ENCODE peak calls at places on chromosomes 5 and 9, in five cellular contexts. U is body of pancreas, T is fibroblast of the aortic adventitia, M is upper lobe of right lung, G is neural crest cell. R is an unnamed sample.

GRCh38 chr5:170269579-170269978 is 28.0 kb downstream of the LCP2 start:
- DNase-seq in U (no peak), T (no peak), M (no peak), G (no peak), R (no peak)

GRCh38 chr5:52728686-52729085 is 59.0 kb upstream of the ITGA1 start:
- DNase-seq in U (no peak), T (no peak), M (no peak), G (no peak), R (no peak)

GRCh38 chr9:18296702-18297531 is 177.0 kb upstream of the ADAMTSL1 start:
- DNase-seq in U (no peak), T (peak), M (no peak), G (no peak), R (no peak)

GRCh38 chr5:122846051-122846567 is 696 bp downstream of the SNX24 start:
- DNase-seq in U (no peak), T (peak), M (no peak), G (no peak), R (no peak)

GRCh38 chr5:146860213-146860891 is 18.2 kb downstream of the PPP2R2B start:
- DNase-seq in U (no peak), T (no peak), M (no peak), G (no peak), R (no peak)

GRCh38 chr5:159874308-159874707 is 42.0 kb upstream of the ADRA1B start:
- DNase-seq in U (no peak), T (no peak), M (no peak), G (no peak), R (no peak)

GRCh38 chr5:72187388-72188070 is 80.3 kb downstream of the MAP1B start:
- DNase-seq in U (no peak), T (no peak), M (no peak), G (no peak), R (no peak)

GRCh38 chr9:126376903-126377342 is 50.3 kb downstream of the MVB12B start:
- DNase-seq in U (no peak), T (no peak), M (no peak), G (peak), R (no peak)

GRCh38 chr5:65562731-65563701 is at the start of the genes CENPK and PPWD1:
- DNase-seq in U (peak), T (peak), M (peak), G (peak), R (peak)

GRCh38 chr9:37515620-37516258 is 30.0 kb downstream of the POLR1E start:
- DNase-seq in U (no peak), T (no peak), M (peak), G (no peak), R (no peak)

GRCh38 chr5:135551593-135552447 is 16.1 kb upstream of the NEUROG1 start:
- DNase-seq in U (peak), T (peak), M (no peak), G (peak), R (peak)

GRCh38 chr5:107248065-107248695 is 422.6 kb downstream of the EFNA5 start:
- DNase-seq in U (peak), T (peak), M (no peak), G (peak), R (peak)

GRCh38 chr9:4984171-4984570 is 901 bp upstream of the JAK2 start:
- DNase-seq in U (no peak), T (no peak), M (no peak), G (no peak), R (no peak)

GRCh38 chr9:124291801-124292396 is 34.1 kb downstream of the NEK6 start:
- DNase-seq in U (no peak), T (no peak), M (no peak), G (no peak), R (no peak)

GRCh38 chr5:1552469-1553255 is 28.9 kb upstream of the LPCAT1 start:
- DNase-seq in U (no peak), T (peak), M (peak), G (peak), R (no peak)

GRCh38 chr5:174355208-174355612 is 309.7 kb downstream of the NSG2 start:
- DNase-seq in U (no peak), T (peak), M (no peak), G (no peak), R (no peak)

GRCh38 chr5:171842006-171842776 is 56.6 kb downstream of the SMIM23 start:
- DNase-seq in U (no peak), T (peak), M (no peak), G (no peak), R (no peak)

GRCh38 chr5:41193462-41194166 is 19.7 kb downstream of the C6 start:
- DNase-seq in U (peak), T (peak), M (peak), G (no peak), R (no peak)

GRCh38 chr9:109251080-109251775 is 69.6 kb downstream of the EPB41L4B start:
- DNase-seq in U (peak), T (peak), M (peak), G (no peak), R (no peak)

GRCh38 chr5:174453690-174454089 is 270.7 kb upstream of the MSX2 start:
- DNase-seq in U (no peak), T (no peak), M (no peak), G (no peak), R (no peak)

GRCh38 chr5:175657593-175658271 is at the start of gene HRH2:
- DNase-seq in U (no peak), T (no peak), M (no peak), G (peak), R (peak)

GRCh38 chr5:133433133-133433532 is 179.2 kb downstream of the FSTL4 start:
- DNase-seq in U (no peak), T (no peak), M (no peak), G (no peak), R (no peak)

GRCh38 chr5:134099288-134099872 is 15.1 kb upstream of the TCF7 start:
- DNase-seq in U (no peak), T (no peak), M (no peak), G (no peak), R (no peak)

GRCh38 chr9:69264526-69264925 is 60.5 kb upstream of the ENTREP1 start:
- DNase-seq in U (no peak), T (no peak), M (peak), G (no peak), R (no peak)

GRCh38 chr9:132516301-132516700 is 66.1 kb upstream of the BARHL1 start:
- DNase-seq in U (no peak), T (no peak), M (no peak), G (no peak), R (no peak)

GRCh38 chr9:133737071-133737773 is 930 bp downstream of the SARDH start:
- DNase-seq in U (peak), T (no peak), M (peak), G (no peak), R (no peak)

GRCh38 chr5:179310439-179311090 is 34.7 kb downstream of the ADAMTS2 start:
- DNase-seq in U (peak), T (no peak), M (peak), G (no peak), R (no peak)

GRCh38 chr5:11177993-11178711 is 417.1 kb upstream of the DAP start:
- DNase-seq in U (no peak), T (no peak), M (no peak), G (no peak), R (no peak)

GRCh38 chr5:11181940-11182339 is 420.9 kb upstream of the DAP start:
- DNase-seq in U (no peak), T (no peak), M (no peak), G (no peak), R (no peak)

GRCh38 chr5:11182441-11183080 is 421.5 kb upstream of the DAP start:
- DNase-seq in U (no peak), T (peak), M (no peak), G (peak), R (peak)

GRCh38 chr5:11180890-11181289 is 419.9 kb upstream of the DAP start:
- DNase-seq in U (no peak), T (no peak), M (no peak), G (no peak), R (no peak)
- TF ChIP-seq CTCF in U (no peak), T (no peak), M (no peak), G (no peak), R (no peak)

DNA sequence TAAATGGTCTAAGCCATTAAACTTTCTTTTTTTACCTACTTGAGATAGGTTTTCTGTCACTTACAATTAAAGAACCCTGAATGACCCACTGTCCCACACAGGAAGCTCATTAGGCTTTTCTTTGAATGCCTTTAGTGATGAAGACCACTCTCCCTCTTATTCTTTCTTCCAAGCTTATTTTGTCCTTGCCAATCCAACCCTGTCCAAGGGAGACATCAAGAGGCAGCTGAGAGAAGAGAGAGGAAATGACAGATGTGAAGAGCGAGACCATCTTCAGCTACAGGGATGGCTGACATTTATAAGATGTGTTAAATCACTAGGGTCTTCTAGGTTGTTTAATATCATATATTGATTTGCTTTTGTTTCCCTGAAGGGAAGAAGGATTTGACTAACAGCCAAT is 133.5 kb downstream of the FAM114A2 start:
- DNase-seq in U (no peak), T (no peak), M (no peak), G (no peak), R (no peak)
- TF ChIP-seq CTCF in U (no peak), T (no peak), M (no peak), G (no peak), R (no peak)

GRCh38 chr9:2872307-2872940 is 28.5 kb upstream of the PUM3 start:
- DNase-seq in U (no peak), T (peak), M (no peak), G (no peak), R (peak)
- TF ChIP-seq CTCF in U (peak), T (peak), M (no peak), G (peak), R (peak)

DNA sequence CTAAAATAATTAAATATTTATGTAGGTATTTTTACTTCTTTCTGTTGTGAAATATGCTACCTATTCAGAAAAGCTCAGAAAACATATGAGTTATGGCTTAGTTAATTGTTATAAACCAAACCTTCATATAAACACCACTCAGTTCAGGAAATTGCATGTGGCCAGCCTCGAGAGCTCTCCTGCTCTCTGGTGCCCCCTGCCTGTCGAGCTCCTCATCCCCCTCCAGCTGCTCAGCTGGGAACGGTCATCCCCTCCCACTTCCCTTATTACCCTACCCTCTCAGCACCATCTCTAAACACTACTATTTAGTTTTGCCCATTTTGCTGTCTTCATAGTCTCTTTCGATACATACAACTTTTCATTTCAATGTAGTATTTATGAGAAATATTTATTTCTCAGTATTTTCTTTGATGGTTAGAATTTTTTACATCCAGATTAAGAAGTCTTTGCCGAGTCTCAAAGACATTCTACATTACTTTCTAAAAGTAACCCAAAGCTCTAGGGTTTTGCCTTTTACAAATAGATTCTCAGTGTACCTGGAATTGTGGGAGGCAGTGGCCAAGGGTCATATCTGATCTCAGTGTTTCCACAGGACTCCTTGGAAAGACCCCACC is 51.2 kb upstream of the SEMA4D start:
- DNase-seq in U (peak), T (peak), M (peak), G (peak), R (peak)
- TF ChIP-seq CTCF in U (peak), T (peak), M (peak), G (peak), R (peak)

DNA sequence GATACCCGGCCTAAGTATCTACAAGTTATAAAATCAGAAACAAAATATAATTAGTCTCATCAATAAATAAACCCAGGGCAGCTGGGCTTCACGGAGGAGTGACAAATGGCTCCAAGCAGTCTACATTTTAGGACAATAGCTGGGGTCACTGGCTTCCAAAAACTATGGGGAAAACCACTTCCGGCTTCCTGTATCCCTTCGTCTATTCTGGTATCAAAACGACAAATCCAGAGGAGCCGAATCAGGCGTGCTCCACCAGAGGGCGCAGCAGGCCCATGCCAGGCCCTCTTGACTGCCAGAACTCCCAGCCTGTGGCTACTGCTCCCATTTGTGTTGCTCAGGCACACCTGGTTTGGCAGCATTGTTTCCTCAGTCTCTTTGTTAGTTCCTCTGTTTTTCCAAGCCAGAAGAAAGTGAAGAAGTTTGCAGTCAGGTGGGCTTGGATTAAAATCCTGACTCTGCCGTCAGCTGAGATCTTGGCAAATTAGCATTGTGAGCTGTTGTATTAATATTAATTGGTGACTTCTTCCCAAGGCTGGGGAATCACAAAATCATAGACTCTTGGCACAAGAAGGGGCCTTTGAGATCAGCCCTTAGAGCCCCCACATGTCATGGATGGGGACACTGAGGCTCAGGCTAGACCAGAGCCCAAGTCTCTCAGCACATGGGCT is 11.6 kb upstream of the RAB14 start:
- DNase-seq in U (peak), T (peak), M (peak), G (peak), R (peak)
- TF ChIP-seq CTCF in U (peak), T (peak), M (peak), G (peak), R (peak)

DNA sequence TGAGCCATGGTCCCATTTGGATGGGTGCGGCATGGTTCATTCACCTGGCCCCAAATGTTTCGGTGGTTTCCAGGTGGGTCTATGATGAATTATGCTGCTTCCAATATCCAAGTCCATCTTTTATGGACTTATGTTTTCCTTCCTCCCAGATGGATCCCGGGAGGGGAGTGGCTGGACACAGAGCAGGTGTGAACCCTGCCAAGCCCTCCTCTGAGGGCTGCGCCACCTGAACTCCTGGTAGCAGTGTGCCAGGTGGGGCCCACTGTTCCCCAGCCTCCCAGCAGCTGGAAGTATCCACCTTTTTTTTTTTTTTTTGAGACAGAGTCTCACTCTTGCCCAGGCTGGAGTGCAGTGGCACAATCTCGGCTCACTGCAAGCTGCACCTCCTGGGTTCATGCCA is 42.9 kb downstream of the WNK2 start:
- DNase-seq in U (no peak), T (no peak), M (no peak), G (no peak), R (no peak)
- TF ChIP-seq CTCF in U (no peak), T (no peak), M (no peak), G (no peak), R (no peak)

R was measured in endothelial cell.